ENCODE peak calls at places on chromosomes 16 and 17, in six cellular contexts. J is tibial nerve, M is uterus, S is body of pancreas, Q is transverse colon, O is neural progenitor cell. K is an unnamed sample.

GRCh38 chr17:40341808-40342574 is 22.5 kb downstream of the GJD3 start:
- DNase-seq in S (peak), Q (peak), O (peak), M (peak), J (peak), K (peak)

GRCh38 chr16:87369796-87370719 is 13.5 kb downstream of the FBXO31 start:
- DNase-seq in S (no peak), J (no peak), M (no peak), Q (no peak), O (peak), K (no peak)

GRCh38 chr17:65130829-65131228 is 6.3 kb upstream of the RGS9 start:
- DNase-seq in S (no peak), O (no peak), M (no peak), J (no peak), Q (no peak), K (no peak)

GRCh38 chr17:74332763-74333220 is 6.8 kb downstream of the KIF19 start:
- DNase-seq in Q (peak), S (no peak), M (no peak), O (peak), J (no peak), K (no peak)

GRCh38 chr16:28477311-28477920 is 5.3 kb upstream of the NPIPB7 start:
- DNase-seq in S (no peak), J (no peak), Q (no peak), M (no peak), O (no peak), K (peak)

GRCh38 chr17:77100009-77100408 is 40.8 kb upstream of the SEC14L1 start:
- DNase-seq in S (peak), J (peak), M (no peak), Q (peak), O (peak), K (peak)

GRCh38 chr16:83899272-83899897 is 470 bp downstream of the MLYCD start:
- DNase-seq in M (no peak), S (peak), J (no peak), Q (peak), O (peak), K (peak)

GRCh38 chr16:84178146-84178765 is 8.6 kb downstream of the TAF1C start:
- DNase-seq in M (no peak), S (no peak), J (no peak), O (no peak), Q (no peak), K (no peak)

GRCh38 chr17:80259642-80260535 is 763 bp upstream of the RNF213 start:
- DNase-seq in M (peak), Q (peak), S (peak), O (peak), J (peak), K (no peak)

GRCh38 chr17:34740516-34740915 is 161.1 kb downstream of the TMEM132E start:
- DNase-seq in O (no peak), J (no peak), Q (no peak), M (no peak), S (no peak), K (no peak)

GRCh38 chr17:71339219-71339618 is 781.6 kb upstream of the SOX9 start:
- DNase-seq in M (no peak), S (no peak), J (no peak), Q (no peak), O (no peak), K (no peak)

GRCh38 chr16:11793840-11794239 is 3.2 kb downstream of the ZC3H7A start:
- DNase-seq in O (no peak), J (no peak), M (no peak), S (no peak), Q (no peak), K (no peak)

GRCh38 chr17:78597923-78598545 is 20.8 kb upstream of the DNAH17 start:
- DNase-seq in Q (no peak), M (no peak), S (no peak), J (no peak), O (no peak), K (no peak)

DNA sequence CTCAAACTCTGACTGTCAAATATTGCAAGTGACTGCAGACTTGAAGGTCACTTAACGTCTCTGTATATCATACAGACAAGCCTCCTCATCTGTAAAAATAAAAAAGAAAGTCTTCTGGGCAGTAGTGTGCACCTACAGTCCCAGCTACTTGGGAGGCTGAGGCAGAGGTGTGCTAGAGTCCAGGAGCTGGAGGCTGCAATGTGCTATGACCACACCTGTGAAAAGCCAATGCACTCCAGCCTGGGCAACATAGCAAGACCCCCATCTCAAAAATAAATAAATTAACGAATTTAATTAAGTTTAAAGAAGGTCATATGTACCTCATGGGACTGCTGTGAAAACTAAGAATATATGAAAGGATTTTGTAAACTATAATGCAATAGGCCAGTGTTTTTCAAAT is 35.0 kb upstream of the C17orf78 start:
- DNase-seq in Q (no peak), S (no peak), O (no peak), J (no peak), M (no peak), K (no peak)
- TF ChIP-seq CTCF in Q (no peak), S (no peak), O (no peak), J (no peak), M (no peak), K (no peak)

DNA sequence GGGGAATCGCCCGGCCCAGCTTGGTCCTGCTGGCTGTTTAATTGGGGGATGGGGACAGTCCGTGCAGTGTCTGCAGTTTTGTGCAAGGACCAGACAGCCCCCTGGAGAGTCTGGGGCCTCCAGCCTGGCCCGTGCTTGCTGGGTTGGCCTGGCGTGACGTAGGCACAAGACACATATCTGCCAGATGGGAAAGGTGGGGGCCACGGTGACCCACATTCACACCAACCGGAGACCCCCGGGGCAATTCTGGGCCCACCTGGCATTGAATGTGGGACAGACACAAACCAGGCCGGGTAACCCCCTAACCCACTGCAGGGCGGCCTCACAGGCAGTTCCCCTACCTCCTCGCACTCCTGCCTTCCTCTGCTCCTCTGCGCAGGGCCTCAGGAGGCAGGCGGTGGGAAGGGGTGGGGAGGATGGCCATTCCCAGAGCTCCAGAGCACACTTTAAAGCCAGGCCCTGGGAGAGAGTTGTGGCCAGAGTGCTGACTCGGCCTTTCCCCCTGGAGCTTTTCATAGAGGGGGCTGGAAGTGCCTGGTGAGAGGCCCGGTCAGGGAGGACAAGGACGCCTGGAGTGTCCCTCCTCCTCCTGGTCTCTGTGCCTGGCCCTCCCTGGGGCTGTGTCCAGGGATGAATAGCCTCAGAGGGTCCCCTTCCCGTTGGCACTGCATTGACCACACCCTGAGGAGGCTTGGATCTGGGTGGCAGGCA is 1.5 kb downstream of the MRC2 start:
- DNase-seq in O (peak), S (no peak), Q (no peak), M (peak), J (no peak), K (peak)
- H3K4me3 ChIP-seq in O (peak), S (no peak), Q (no peak), M (peak), J (peak), K (peak)

DNA sequence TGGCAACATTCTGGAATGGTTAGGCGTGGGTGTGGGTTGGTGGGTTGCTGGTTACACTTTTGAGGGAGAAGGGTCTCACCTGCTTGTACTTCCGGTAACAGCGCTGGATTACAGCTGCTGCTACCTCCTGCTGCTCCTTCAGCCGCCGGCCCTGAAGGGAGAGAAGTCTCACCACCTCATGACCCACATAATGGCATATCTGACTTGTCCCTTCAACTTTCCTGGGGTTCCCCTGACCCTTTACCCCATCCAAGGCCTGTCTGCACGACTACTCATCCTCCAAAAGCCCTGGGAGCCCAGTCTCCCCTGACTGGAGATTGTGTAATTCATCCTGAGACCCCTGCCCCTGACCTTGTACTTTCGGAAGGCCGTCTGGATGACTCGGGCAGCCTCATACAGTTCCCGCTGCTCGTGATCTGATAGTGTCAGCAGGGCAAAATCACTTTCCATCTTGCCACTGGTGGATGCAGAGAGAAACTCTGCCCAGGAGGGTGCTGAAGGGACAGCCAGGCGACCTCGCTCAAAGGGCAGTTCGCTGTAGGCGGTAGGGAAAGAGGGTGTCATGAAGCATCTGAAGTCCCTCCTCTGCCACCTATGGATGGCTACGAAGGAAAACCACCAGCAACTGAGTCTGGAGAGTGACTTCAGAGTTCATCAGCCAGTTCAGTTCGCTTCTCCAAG is 2.1 kb upstream of the SPAG7 start:
- DNase-seq in S (no peak), M (no peak), J (no peak), O (no peak), Q (no peak), K (no peak)
- H3K27ac ChIP-seq in S (peak), M (peak), J (peak), O (no peak), Q (peak), K (peak)

GRCh38 chr17:7416323-7416722 is 3.8 kb upstream of the SPEM1 start:
- DNase-seq in Q (no peak), S (no peak), O (no peak), M (no peak), J (no peak), K (no peak)
- TF ChIP-seq CTCF in Q (no peak), S (no peak), O (no peak), M (no peak), J (no peak), K (no peak)

GRCh38 chr17:9958586-9959281 is 53.7 kb upstream of the RCVRN start:
- DNase-seq in Q (no peak), S (no peak), O (peak), M (no peak), J (no peak), K (no peak)
- H3K4me3 ChIP-seq in Q (no peak), S (no peak), O (peak), M (peak), J (no peak), K (no peak)

DNA sequence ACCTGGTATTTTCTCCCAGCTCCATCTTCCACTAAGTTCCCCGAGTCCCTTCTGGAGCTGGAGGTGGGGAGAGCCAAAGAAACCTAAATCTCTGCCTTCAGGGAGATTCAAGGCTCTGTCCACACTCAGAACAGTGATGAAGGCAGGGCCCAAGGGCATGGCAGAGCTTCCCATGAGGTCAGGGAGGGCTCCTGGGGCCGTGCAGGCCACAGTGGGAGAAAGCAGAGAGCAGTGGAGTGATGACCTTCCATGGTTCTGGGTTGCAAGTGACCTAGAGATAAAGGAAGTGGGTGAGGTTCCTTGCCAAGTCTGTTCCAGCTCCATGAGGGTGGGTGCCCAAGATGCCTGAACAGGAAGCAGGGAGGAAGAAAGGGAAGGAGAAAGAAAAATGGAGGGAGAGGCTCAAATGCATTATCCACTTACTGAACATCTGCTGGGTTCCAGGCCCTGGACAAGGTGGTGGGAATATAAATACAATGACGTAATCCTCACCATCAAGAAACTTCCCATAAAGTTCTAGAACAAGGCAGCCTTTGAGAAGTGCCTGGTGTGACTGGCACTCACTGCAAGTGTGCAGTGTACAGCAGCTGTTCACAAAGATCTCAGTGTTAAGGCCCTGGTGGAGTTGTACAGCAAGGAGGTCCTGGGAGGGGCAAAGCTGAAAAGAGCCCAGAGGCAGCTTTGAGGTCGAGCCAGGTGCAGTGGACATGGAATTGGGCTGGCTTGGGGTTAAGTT is 13.3 kb downstream of the TBKBP1 start:
- DNase-seq in O (no peak), S (no peak), J (no peak), Q (no peak), M (no peak), K (no peak)
- H3K27ac ChIP-seq in O (no peak), S (no peak), J (peak), Q (no peak), M (no peak), K (peak)

DNA sequence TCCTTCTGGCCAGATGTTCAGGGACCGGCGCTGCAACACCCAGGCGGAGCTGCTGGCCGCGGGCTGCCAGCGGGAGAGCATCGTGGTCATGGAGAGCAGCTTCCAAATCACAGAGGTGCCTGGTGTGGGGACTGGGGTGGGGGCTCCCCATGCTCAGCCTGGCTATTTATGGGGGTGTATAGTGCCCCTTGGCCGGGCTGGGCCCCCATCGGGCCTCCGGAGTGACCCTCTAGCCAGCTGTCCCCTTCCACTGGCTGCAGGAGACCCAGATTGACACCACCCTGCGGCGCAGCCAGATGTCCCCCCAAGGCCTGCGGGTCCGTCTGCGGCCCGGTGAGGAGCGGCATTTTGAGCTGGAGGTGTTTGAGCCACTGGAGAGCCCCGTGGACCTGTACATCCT is 6.1 kb downstream of the ITGB4 start:
- DNase-seq in Q (no peak), S (no peak), J (no peak), M (no peak), O (no peak), K (no peak)
- TF ChIP-seq CTCF in Q (no peak), S (no peak), J (no peak), M (no peak), O (no peak), K (no peak)

GRCh38 chr16:31489616-31490584 is 7.0 kb downstream of the SLC5A2 start:
- DNase-seq in Q (no peak), S (no peak), O (no peak), M (no peak), J (no peak), K (no peak)

GRCh38 chr16:31486036-31486435 is 3.1 kb downstream of the SLC5A2 start:
- DNase-seq in M (no peak), O (no peak), S (no peak), J (no peak), Q (no peak), K (no peak)

GRCh38 chr16:31487720-31488629 is 5.1 kb downstream of the SLC5A2 start:
- DNase-seq in O (peak), Q (peak), M (peak), S (peak), J (no peak), K (no peak)

GRCh38 chr16:31487076-31487719 is 4.3 kb downstream of the SLC5A2 start:
- DNase-seq in O (peak), S (no peak), J (no peak), M (no peak), Q (no peak), K (no peak)

DNA sequence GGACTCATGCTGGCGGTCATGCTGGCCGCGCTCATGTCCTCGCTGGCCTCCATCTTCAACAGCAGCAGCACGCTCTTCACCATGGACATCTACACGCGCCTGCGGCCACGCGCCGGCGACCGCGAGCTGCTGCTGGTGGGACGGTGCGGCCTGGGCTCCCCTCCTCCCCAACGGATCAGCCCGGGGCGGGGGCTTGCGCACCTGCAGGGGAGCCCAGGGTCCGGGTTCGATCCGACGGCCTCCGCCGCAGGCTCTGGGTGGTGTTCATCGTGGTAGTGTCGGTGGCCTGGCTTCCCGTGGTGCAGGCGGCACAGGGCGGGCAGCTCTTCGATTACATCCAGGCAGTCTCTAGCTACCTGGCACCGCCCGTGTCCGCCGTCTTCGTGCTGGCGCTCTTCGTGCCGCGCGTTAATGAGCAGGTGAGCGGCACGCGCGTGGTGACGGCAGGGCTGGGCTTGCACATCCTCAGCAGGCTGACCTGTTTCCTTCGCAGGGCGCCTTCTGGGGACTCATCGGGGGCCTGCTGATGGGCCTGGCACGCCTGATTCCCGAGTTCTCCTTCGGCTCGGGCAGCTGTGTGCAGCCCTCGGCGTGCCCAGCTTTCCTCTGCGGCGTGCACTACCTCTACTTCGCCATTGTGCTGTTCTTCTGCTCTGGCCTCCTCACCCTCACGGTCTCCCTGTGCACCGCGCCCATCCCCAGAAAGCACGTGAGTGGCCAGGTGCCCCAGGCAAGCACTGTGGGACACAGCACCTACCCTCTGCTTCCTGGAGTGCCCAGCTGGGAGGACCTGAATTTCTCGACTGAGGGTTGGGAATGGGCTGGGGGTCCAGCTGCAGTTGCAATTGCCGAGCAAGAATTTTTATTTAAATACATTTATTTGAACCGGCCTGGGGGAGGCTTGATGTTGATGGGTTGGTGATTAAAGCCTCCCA is 6.0 kb downstream of the SLC5A2 start:
- DNase-seq in S (no peak), Q (no peak), M (no peak), J (no peak), O (no peak), K (no peak)
- H3K4me3 ChIP-seq in S (no peak), Q (no peak), M (no peak), J (peak), O (peak), K (peak)

GRCh38 chr16:85611455-85612190 is 1.5 kb upstream of the GSE1 start:
- DNase-seq in M (peak), S (peak), J (peak), Q (peak), O (peak), K (peak)

GRCh38 chr16:85610059-85610445 is 3.1 kb upstream of the GSE1 start:
- DNase-seq in S (no peak), O (no peak), Q (peak), J (no peak), M (peak), K (no peak)

GRCh38 chr16:85611205-85611454 is 2.0 kb upstream of the GSE1 start:
- DNase-seq in O (peak), M (no peak), S (no peak), J (no peak), Q (no peak), K (no peak)

GRCh38 chr16:85609539-85609938 is 3.6 kb upstream of the GSE1 start:
- DNase-seq in S (no peak), M (no peak), Q (no peak), J (no peak), O (no peak), K (no peak)

GRCh38 chr16:85610446-85611204 is 2.5 kb upstream of the GSE1 start:
- DNase-seq in Q (peak), O (peak), S (peak), J (peak), M (peak), K (peak)
- H3K27ac ChIP-seq in Q (peak), O (no peak), S (peak), J (peak), M (peak), K (peak)